ENCODE peak calls at places on chromosomes 7 and 10, in eight cellular contexts. Z is sigmoid colon; N is SJSA1; Q is PC-9; T is esophagus squamous epithelium; X is esophagus muscularis mucosa; C is CD8-positive, alpha-beta T cell; O is fibroblast of lung. E is an unnamed sample. For H3K4me1, the result is how much of the 10 kb centered on the place peaks cover.

GRCh38 chr7:89042963-89043362 is 247.4 kb upstream of the TEX47 start:
- DNase-seq in Z (no peak), N (no peak), Q (no peak), T (no peak), X (no peak), C (no peak), O (no peak), E (no peak)

GRCh38 chr10:49389331-49389920 is 6.5 kb downstream of the DRGX start:
- DNase-seq in Z (no peak), N (no peak), Q (no peak), T (no peak), X (no peak), C (no peak), O (no peak), E (no peak)

GRCh38 chr10:110786172-110786571 is 85.6 kb upstream of the PDCD4 start:
- DNase-seq in Z (no peak), N (no peak), Q (no peak), T (no peak), X (no peak), C (no peak), O (no peak), E (peak)

GRCh38 chr7:68146970-68147369 is 1150.3 kb downstream of the TYW1 start:
- DNase-seq in Z (no peak), N (no peak), Q (no peak), T (no peak), X (no peak), C (no peak), O (no peak), E (no peak)

GRCh38 chr7:28160551-28160991 is 20.0 kb downstream of the JAZF1 start:
- DNase-seq in Z (no peak), N (no peak), Q (no peak), T (no peak), X (no peak), C (no peak), O (no peak), E (no peak)

GRCh38 chr7:155454183-155455112 is 3.5 kb upstream of the EN2 start:
- DNase-seq in Z (no peak), N (no peak), Q (no peak), T (no peak), X (no peak), C (no peak), O (no peak), E (no peak)

GRCh38 chr10:7193369-7193768 is 217.5 kb downstream of the SFMBT2 start:
- DNase-seq in Z (no peak), N (no peak), Q (no peak), T (no peak), X (no peak), C (no peak), O (no peak), E (no peak)

GRCh38 chr10:116779076-116779687 is 36.8 kb upstream of the HSPA12A start:
- DNase-seq in Z (peak), N (no peak), Q (no peak), T (no peak), X (no peak), C (no peak), O (peak), E (no peak)

GRCh38 chr7:45072131-45073030 is 16.4 kb downstream of the NACAD start:
- DNase-seq in Z (no peak), N (no peak), Q (no peak), T (no peak), X (no peak), C (no peak), O (no peak), E (no peak)

GRCh38 chr7:66930341-66930740 is 9.3 kb downstream of the TMEM248 start:
- DNase-seq in Z (no peak), N (no peak), Q (no peak), T (no peak), X (no peak), C (no peak), O (peak), E (peak)

GRCh38 chr7:149245244-149245643 is 5.8 kb downstream of the ZNF212 start:
- DNase-seq in Z (no peak), N (peak), Q (no peak), T (no peak), X (no peak), C (no peak), O (no peak), E (no peak)

GRCh38 chr7:99037327-99037940 is 106.5 kb downstream of the SMURF1 start:
- DNase-seq in Z (no peak), N (no peak), Q (no peak), T (no peak), X (no peak), C (no peak), O (no peak), E (no peak)

GRCh38 chr10:131920151-131920550 is 19.3 kb downstream of the PPP2R2D start:
- DNase-seq in Z (peak), N (no peak), Q (no peak), T (no peak), X (no peak), C (no peak), O (no peak), E (no peak)

GRCh38 chr7:135790371-135790977 is 41.9 kb upstream of the FAM180A start:
- DNase-seq in Z (no peak), N (no peak), Q (no peak), T (no peak), X (no peak), C (no peak), O (no peak), E (no peak)

GRCh38 chr7:97798036-97799019 is 66.4 kb downstream of the TAC1 start:
- DNase-seq in Z (no peak), N (no peak), Q (no peak), T (no peak), X (no peak), C (no peak), O (no peak), E (no peak)

GRCh38 chr10:3784510-3785250 is at the start of gene KLF6:
- DNase-seq in Z (peak), N (no peak), Q (no peak), T (no peak), X (no peak), C (no peak), O (peak), E (no peak)

GRCh38 chr10:48357631-48358030 is 51.2 kb downstream of the MAPK8 start:
- DNase-seq in Z (no peak), N (no peak), Q (no peak), T (no peak), X (no peak), C (no peak), O (no peak), E (no peak)

GRCh38 chr7:5423272-5423843 is at the start of gene TNRC18:
- DNase-seq in Z (peak), N (peak), Q (no peak), T (no peak), X (no peak), C (no peak), O (no peak), E (no peak)

GRCh38 chr7:5423844-5424688 is 432 bp upstream of the TNRC18 start:
- DNase-seq in Z (peak), N (peak), Q (peak), T (peak), X (peak), C (no peak), O (peak), E (peak)

GRCh38 chr7:5425507-5426225 is 2.0 kb upstream of the TNRC18 start:
- DNase-seq in Z (peak), N (peak), Q (peak), T (no peak), X (no peak), C (no peak), O (peak), E (peak)

GRCh38 chr7:5426226-5426475 is 2.5 kb upstream of the TNRC18 start:
- DNase-seq in Z (no peak), N (no peak), Q (no peak), T (no peak), X (no peak), C (no peak), O (peak), E (no peak)

GRCh38 chr7:5424689-5425506 is 1.3 kb upstream of the TNRC18 start:
- DNase-seq in Z (peak), N (no peak), Q (peak), T (no peak), X (no peak), C (no peak), O (peak), E (peak)
- H3K4me1 ChIP-seq in Z (under half), N (under half), Q (under half), T (under half), X (under half), C (half or more), O (under half), E (under half)

GRCh38 chr7:78178319-78178718 is 379.7 kb downstream of the PHTF2 start:
- DNase-seq in Z (no peak), N (no peak), Q (no peak), T (no peak), X (no peak), C (no peak), O (peak), E (no peak)

GRCh38 chr7:78173192-78173591 is 374.6 kb downstream of the PHTF2 start:
- DNase-seq in Z (no peak), N (no peak), Q (no peak), T (no peak), X (peak), C (no peak), O (no peak), E (no peak)

GRCh38 chr7:78175744-78176143 is 377.2 kb downstream of the PHTF2 start:
- DNase-seq in Z (no peak), N (no peak), Q (no peak), T (no peak), X (peak), C (no peak), O (no peak), E (no peak)

GRCh38 chr7:78176186-78176585 is 377.6 kb downstream of the PHTF2 start:
- DNase-seq in Z (no peak), N (no peak), Q (no peak), T (no peak), X (peak), C (no peak), O (peak), E (no peak)

GRCh38 chr7:78175330-78175729 is 376.8 kb downstream of the PHTF2 start:
- DNase-seq in Z (no peak), N (no peak), Q (no peak), T (no peak), X (peak), C (no peak), O (no peak), E (no peak)
- H3K27ac ChIP-seq in Z (no peak), N (no peak), Q (no peak), T (no peak), X (no peak), C (no peak), O (no peak), E (no peak)

DNA sequence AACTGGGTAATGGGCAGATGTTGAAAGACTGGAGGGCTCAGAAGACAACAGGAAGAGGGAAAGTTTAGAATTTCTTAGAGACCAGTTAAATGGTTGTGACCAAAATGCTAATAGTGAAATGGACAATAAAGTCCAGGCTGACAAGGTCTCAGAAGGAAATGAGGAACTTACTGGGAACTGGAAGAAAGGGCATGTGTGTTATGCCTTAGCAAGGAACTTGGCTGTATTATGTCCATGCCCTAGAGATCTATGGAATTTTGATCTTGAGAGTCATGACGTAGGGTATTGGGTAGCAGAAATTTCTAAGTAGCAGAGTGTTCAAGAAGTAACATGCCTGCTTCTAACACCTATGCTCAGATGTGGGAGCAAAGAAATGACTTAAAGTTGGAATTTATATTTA is 38.0 kb downstream of the FAM149B1 start:
- DNase-seq in Z (no peak), N (no peak), Q (no peak), T (no peak), X (no peak), C (no peak), O (no peak), E (no peak)
- H3K4me1 ChIP-seq in Z (under half), N (under half), Q (under half), T (under half), X (under half), C (under half), O (under half), E (under half)

DNA sequence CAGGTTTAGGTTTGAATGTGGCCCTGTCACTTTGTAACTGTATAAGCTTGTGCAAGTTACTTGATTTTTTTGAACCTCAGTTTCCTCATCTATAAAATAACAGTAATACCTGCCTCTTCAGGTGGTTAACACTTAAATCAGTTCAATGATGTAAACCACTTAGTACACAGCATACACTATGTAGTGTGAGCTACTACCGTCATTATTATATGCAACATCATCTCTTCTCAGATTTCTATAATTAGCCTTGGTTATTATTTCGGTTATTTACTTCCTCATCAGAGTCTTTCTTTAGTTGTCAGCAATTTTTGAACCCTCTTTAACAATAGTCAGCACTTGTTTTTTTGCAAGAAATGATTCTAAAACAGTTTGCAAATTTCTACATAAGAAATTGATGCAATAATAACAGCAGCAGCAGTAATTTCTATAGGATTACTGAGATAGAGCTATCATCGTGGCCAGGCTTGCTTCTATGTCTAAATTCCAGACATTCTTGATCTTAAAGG is 25.2 kb upstream of the WDR11 start:
- DNase-seq in Z (no peak), N (no peak), Q (no peak), T (no peak), X (no peak), C (no peak), O (no peak), E (no peak)
- H3K27ac ChIP-seq in Z (no peak), N (no peak), Q (no peak), T (no peak), X (no peak), C (no peak), O (no peak), E (no peak)

GRCh38 chr10:44969854-44970253 is 8.8 kb downstream of the DEPP1 start:
- DNase-seq in Z (no peak), N (no peak), Q (no peak), T (no peak), X (no peak), C (no peak), O (no peak), E (no peak)
- H3K4me1 ChIP-seq in Z (under half), N (half or more), Q (under half), T (half or more), X (half or more), C (under half), O (under half), E (under half)

DNA sequence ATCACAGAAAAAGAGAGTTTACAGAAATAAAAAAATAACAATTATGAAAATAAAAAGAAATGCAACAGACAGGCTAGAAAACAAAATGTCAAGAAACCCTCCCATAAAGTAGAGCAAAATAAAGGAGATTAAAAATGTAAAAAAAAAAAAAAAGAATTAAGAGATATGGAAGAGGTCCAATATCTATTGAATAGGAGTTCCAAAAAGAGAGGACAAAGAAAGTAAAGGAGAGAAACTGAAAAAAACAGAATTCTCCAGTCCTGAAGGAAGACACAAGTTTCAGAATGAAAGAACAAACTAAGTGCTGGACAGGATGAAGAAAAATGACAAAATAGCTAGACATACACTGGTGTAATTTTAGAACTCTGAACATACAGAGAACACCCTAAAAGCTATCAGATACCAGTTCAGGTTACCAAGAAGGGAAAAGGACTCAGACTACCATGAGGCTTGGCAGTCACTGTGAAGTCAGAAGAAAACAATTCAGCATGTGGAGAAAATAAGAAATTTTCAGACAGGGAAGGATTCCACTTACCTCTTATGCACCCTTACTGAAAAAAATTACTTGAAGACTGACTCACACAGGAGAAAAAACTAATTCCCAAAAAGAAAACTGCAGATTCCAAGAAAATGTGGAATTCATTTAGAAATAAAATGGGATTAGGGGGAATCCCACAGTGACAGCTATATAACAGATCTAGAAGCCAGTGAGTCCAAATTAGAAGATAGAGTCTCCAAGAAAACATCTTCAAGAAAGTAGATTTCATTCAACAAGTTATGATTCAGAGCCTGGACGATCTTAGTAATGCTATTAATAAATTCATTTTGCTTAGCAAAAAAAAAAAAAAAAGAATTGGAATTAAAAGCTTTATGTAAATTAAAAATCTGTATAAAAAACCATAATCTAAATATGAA is 40.5 kb upstream of the ABLIM1 start:
- DNase-seq in Z (no peak), N (no peak), Q (no peak), T (no peak), X (no peak), C (no peak), O (no peak), E (no peak)
- H3K27ac ChIP-seq in Z (peak), N (no peak), Q (no peak), T (no peak), X (peak), C (no peak), O (no peak), E (no peak)

GRCh38 chr7:73828107-73828803 is 2.5 kb upstream of the CLDN4 start:
- DNase-seq in Z (no peak), N (no peak), Q (peak), T (no peak), X (no peak), C (no peak), O (peak), E (no peak)

GRCh38 chr7:73827568-73828106 is 3.2 kb upstream of the CLDN4 start:
- DNase-seq in Z (no peak), N (no peak), Q (peak), T (no peak), X (no peak), C (no peak), O (no peak), E (no peak)

GRCh38 chr7:73829921-73830617 is 727 bp upstream of the CLDN4 start:
- DNase-seq in Z (no peak), N (no peak), Q (peak), T (no peak), X (no peak), C (no peak), O (no peak), E (no peak)

GRCh38 chr7:73829505-73829904 is 1.3 kb upstream of the CLDN4 start:
- DNase-seq in Z (no peak), N (no peak), Q (peak), T (no peak), X (no peak), C (no peak), O (no peak), E (no peak)

GRCh38 chr7:73828972-73829371 is 1.8 kb upstream of the CLDN4 start:
- DNase-seq in Z (no peak), N (no peak), Q (no peak), T (no peak), X (no peak), C (no peak), O (no peak), E (no peak)
- H3K4me1 ChIP-seq in Z (under half), N (under half), Q (half or more), T (half or more), X (under half), C (under half), O (under half), E (under half)